ENCODE peak calls at places on chromosomes 4 and X, in ten cellular contexts. N is esophagus muscularis mucosa, U is Panc1, Z is SK-N-SH, X is GM12878, O is GM23338, W is sigmoid colon, R is breast epithelium, Y is stomach, T is suprapubic skin. D is an unnamed sample.

GRCh38 chr4:70133473-70133872 is 20.6 kb upstream of the PRR27 start:
- DNase-seq in X (no peak), W (no peak), U (no peak), Z (no peak), R (no peak), N (no peak), Y (no peak), O (peak), T (no peak), D (no peak)

GRCh38 chr4:8304827-8305695 is 35.5 kb downstream of the HTRA3 start:
- DNase-seq in T (peak), U (no peak), W (peak), N (no peak), X (no peak), Y (no peak), O (no peak), R (no peak), Z (no peak), D (no peak)

GRCh38 chr4:119313237-119313636 is 8.7 kb downstream of the FABP2 start:
- DNase-seq in R (no peak), O (no peak), T (no peak), U (no peak), X (no peak), W (no peak), N (no peak), Y (no peak), Z (no peak), D (no peak)

GRCh38 chr4:115944146-115944905 is 830.9 kb upstream of the NDST4 start:
- DNase-seq in N (no peak), R (no peak), Y (no peak), O (no peak), U (no peak), W (no peak), Z (no peak), T (no peak), X (no peak), D (no peak)

GRCh38 chr4:8110071-8110986 is 48.3 kb downstream of the ABLIM2 start:
- DNase-seq in Y (no peak), R (no peak), X (no peak), W (no peak), Z (no peak), N (no peak), U (no peak), O (peak), T (no peak), D (no peak)

GRCh38 chrX:81263067-81263466 is 61.2 kb downstream of the SH3BGRL start:
- DNase-seq in R (no peak), X (no peak), W (no peak), T (no peak), U (no peak), Y (no peak), O (peak), N (no peak), Z (no peak), D (no peak)

GRCh38 chr4:25926473-25926872 is 12.5 kb downstream of the SMIM20 start:
- DNase-seq in Y (no peak), O (no peak), T (no peak), N (no peak), R (no peak), U (no peak), W (no peak), X (no peak), Z (no peak), D (no peak)

GRCh38 chr4:104508224-104508623 is 13.5 kb upstream of the CXXC4 start:
- DNase-seq in O (no peak), Y (no peak), X (no peak), W (no peak), Z (no peak), T (no peak), N (no peak), U (no peak), R (no peak), D (no peak)

GRCh38 chr4:54568184-54568583 is 89.6 kb upstream of the KIT start:
- DNase-seq in O (no peak), W (no peak), N (peak), U (no peak), Y (no peak), X (no peak), Z (no peak), R (no peak), T (no peak), D (no peak)

GRCh38 chrX:150696836-150697235 is 3.6 kb downstream of the MTMR1 start:
- DNase-seq in Y (no peak), W (no peak), T (no peak), U (no peak), O (no peak), R (no peak), X (no peak), Z (no peak), N (no peak), D (no peak)

GRCh38 chr4:5366421-5366820 is 315.1 kb downstream of the STK32B start:
- DNase-seq in Z (no peak), T (no peak), N (no peak), X (no peak), O (no peak), R (no peak), W (no peak), U (peak), Y (no peak), D (no peak)

GRCh38 chr4:41256131-41256739 is 493 bp upstream of the UCHL1 start:
- DNase-seq in N (no peak), U (no peak), X (no peak), O (peak), T (no peak), W (no peak), Z (peak), Y (no peak), R (no peak), D (no peak)

GRCh38 chr4:156999175-156999517 is 27.5 kb upstream of the PDGFC start:
- DNase-seq in N (no peak), O (peak), Z (no peak), W (no peak), U (peak), R (peak), T (no peak), X (no peak), Y (peak), D (no peak)

GRCh38 chr4:32142075-32142474 is 1421.9 kb downstream of the PCDH7 start:
- DNase-seq in U (no peak), N (no peak), Z (no peak), T (no peak), R (no peak), Y (no peak), O (no peak), W (no peak), X (no peak), D (no peak)

GRCh38 chr4:165737309-165737972 is 135.6 kb upstream of the TLL1 start:
- DNase-seq in R (no peak), T (no peak), N (no peak), X (no peak), U (no peak), O (no peak), Y (no peak), W (no peak), Z (no peak), D (no peak)

DNA sequence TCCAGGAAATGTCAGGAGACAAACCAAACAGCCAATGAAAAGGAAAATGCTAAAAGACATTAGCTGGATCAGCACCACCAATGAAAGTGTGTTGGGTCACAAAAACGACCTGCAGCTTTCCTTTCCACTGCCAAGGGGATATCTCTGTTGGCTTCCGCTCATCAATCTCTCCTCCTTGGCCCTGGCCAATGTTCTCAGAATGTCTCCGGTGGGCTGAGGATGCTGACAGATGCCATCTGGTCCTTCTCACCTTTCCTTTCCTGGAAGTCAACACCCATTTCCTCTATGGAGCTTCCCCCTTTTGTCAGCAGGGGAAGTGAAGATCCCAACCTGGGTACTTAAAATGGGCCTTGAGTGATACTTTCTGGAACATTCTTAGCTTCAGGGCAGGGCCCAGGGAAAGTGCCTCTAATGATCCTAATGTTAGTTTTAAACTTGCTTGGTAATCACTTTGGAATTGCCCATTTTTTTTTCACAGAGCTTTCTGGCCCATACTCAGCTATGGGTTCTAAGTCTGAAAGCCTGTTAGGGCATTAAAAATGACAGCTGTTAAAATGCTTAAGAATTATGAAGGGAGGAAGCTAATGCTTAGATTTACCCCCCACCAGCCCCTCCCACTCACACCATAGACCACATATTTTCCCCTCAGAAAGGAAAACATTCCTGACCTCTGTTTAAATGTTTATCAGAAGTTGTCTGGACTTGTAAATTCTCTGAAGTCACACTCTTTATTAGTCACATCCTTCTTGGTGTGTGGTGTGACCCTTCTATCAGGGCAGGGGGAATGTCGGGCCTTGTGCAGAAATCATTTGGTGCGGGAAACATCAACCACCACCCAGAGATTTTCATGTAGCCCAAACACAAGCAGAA is 29.2 kb downstream of the IGFBP7 start:
- DNase-seq in Z (no peak), W (no peak), R (no peak), X (no peak), N (no peak), T (no peak), O (no peak), U (peak), Y (no peak), D (no peak)
- TF ChIP-seq POLR2AphosphoS5 in Z (no peak), W (peak), R (no peak), X (no peak), N (peak), T (no peak), O (no peak), U (no peak), Y (peak), D (no peak)

DNA sequence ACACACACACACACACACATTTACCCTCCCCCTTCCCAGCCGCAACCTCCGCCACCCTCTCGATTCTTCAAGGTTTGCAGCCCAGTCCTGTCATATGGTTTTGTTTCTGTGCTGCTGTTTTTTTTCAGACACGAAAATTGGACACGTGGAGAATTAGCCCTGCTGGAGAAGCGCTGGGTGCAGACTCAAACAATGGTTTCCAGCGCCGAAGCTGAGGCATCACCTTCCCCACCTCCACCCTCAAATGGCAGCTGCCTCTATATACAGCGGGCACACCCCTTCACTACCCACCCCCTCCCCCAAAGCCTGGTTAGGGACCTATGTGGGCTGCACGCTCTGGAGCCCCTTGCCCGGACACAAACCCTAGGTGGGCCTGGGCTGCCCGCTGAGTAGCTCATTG is 87.9 kb downstream of the BCOR start:
- DNase-seq in W (no peak), Y (no peak), N (no peak), T (no peak), U (no peak), R (no peak), O (peak), Z (peak), X (no peak), D (no peak)
- TF ChIP-seq POLR2AphosphoS5 in W (no peak), Y (no peak), N (no peak), T (no peak), U (no peak), R (no peak), O (no peak), Z (no peak), X (no peak), D (no peak)

GRCh38 chrX:128019218-128019617 is 33.0 kb downstream of the ACTRT1 start:
- DNase-seq in U (no peak), R (no peak), T (no peak), X (no peak), Y (no peak), N (no peak), W (no peak), O (no peak), Z (no peak), D (no peak)

GRCh38 chrX:128021566-128021965 is 30.6 kb downstream of the ACTRT1 start:
- DNase-seq in R (no peak), O (no peak), X (no peak), W (no peak), Z (no peak), Y (no peak), T (no peak), U (no peak), N (no peak), D (no peak)

DNA sequence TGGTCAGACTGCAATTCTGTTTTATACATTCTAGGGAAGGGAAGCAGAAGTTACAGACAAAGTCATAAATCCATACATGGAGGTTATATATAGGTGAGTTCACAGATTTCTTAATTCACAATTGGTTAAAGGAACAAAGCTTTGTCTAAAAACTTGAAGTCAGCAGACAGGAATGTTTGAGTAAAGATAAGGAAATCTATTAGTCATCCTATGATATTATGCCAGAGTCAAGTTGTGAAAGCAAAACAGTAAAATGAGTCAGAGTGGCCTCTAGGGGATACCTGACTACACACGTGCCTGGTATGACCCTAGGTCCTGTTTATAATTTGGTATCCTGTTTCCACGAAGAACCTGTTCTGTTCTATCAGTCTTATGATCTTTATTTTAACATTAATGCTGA is 31.5 kb downstream of the ACTRT1 start:
- DNase-seq in R (no peak), U (peak), N (no peak), X (no peak), Y (no peak), W (no peak), Z (no peak), O (no peak), T (no peak), D (no peak)
- TF ChIP-seq POLR2AphosphoS5 in R (no peak), U (no peak), N (no peak), X (no peak), Y (no peak), W (no peak), Z (no peak), O (no peak), T (no peak), D (no peak)

GRCh38 chr4:128335541-128335940 is 47.9 kb upstream of the PGRMC2 start:
- DNase-seq in R (no peak), T (no peak), W (no peak), N (no peak), Z (no peak), X (no peak), U (no peak), Y (no peak), O (no peak), D (no peak)

GRCh38 chr4:128341634-128342033 is 54.0 kb upstream of the PGRMC2 start:
- DNase-seq in X (no peak), R (no peak), W (no peak), O (peak), Z (no peak), U (no peak), N (no peak), Y (no peak), T (no peak), D (no peak)

GRCh38 chr4:128337863-128338262 is 50.2 kb upstream of the PGRMC2 start:
- DNase-seq in W (no peak), Y (no peak), T (no peak), O (no peak), N (no peak), U (no peak), X (no peak), Z (no peak), R (no peak), D (no peak)

GRCh38 chr4:128342762-128343161 is 55.1 kb upstream of the PGRMC2 start:
- DNase-seq in W (no peak), X (no peak), O (no peak), N (no peak), R (no peak), T (no peak), U (no peak), Z (no peak), Y (no peak), D (no peak)

DNA sequence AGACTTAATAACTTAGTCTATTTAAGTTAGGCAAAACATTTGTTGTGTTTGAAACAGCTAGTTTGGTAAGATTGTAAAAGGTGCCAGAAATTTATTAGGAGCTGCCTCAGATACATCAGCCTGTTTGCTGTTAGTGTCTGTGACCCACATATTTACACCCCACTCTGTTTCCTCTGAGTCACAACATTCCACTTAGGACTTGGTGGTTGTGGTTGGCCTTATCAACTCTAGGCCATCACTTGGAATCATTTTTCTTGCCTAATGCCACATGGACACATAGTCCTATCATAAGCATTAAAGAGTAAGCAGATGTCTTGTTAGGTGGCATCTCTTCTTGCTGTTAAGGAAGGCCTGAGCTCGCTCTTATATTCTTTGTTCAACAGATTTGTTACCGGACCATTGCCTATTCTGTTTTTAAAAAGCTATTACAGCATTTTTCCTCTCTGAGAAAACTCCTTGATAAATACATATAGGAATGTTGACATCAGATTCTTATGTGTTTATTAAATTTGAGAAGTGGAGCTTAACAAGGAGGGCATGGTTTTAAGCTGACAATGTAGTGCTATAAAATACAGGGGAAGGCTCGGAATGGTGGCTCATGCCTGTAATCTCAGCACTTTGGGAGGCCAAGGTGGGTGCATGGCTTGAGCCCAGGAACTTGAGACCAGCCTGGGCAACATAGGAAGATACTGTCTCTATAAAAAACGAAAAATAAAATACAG is 51.2 kb upstream of the PGRMC2 start:
- DNase-seq in R (no peak), Z (no peak), N (no peak), O (no peak), T (no peak), X (no peak), W (no peak), Y (no peak), U (peak), D (no peak)
- TF ChIP-seq POLR2AphosphoS5 in R (no peak), Z (peak), N (no peak), O (no peak), T (no peak), X (no peak), W (no peak), Y (peak), U (no peak), D (no peak)

DNA sequence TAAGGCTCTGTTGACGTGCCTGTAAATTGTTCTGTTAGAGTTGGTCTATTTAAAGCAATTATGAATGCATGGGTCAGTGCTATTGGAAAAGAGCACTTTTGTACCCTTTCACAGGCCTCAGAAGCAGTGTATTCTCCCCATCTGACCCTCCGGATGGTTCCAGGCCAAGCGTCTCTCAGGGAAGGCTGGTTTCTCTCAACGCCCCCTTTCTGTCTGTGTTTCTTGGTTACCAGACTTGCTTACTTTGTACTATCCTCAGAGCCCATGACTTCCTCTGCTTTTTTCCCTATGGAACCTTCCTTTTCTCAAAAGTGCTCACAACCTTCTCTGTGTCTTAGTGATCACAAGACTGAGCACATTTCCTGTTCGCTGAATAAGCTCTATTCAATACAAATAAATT is 559.3 kb upstream of the ZFP42 start:
- DNase-seq in Z (no peak), Y (no peak), R (no peak), O (no peak), W (no peak), X (no peak), T (no peak), U (no peak), N (no peak), D (no peak)
- TF ChIP-seq POLR2AphosphoS5 in Z (no peak), Y (no peak), R (no peak), O (no peak), W (no peak), X (no peak), T (no peak), U (no peak), N (no peak), D (no peak)

DNA sequence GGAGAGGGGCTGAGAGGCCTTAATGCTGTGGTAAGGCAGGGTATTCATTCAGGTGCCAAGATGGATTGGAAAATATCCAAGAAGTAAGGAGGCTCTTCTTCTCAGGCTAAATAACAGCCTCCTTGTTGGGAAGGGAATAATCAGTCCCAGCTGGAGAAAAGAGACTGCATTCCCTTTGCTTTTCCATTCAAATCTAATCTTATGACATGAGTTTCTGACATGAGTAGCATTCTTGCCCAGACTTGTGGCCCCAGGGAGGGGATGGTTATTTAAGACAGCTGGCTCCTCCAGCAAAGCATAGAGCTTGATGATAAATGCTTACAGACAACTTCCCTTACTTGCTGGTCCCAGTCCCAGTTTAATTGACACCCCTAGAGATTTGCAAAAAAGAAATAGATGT is 98.3 kb downstream of the DCLK2 start:
- DNase-seq in Y (no peak), U (no peak), W (no peak), T (no peak), Z (peak), R (no peak), N (peak), O (no peak), X (no peak), D (no peak)
- TF ChIP-seq POLR2AphosphoS5 in Y (no peak), U (no peak), W (no peak), T (no peak), Z (peak), R (no peak), N (no peak), O (no peak), X (no peak), D (no peak)

D was measured in GM12891.